ENCODE peak calls at places on chromosome 13, in eight cellular contexts. One of them, this sample, is unnamed.
A peak's percentile ranks its signal among the peaks of the same experiment; 100 is the strongest.

GRCh38 chr13:94716016-94716415 is 3.7 kb upstream of the SOX21 start:
- DNase-seq in thoracic aorta: no peak
- DNase-seq in cardiac fibroblast: peak; percentile 19
- DNase-seq in lower lobe of right lung: no peak
- DNase-seq in adrenal gland: no peak
- DNase-seq in cardiac muscle cell: no peak
- DNase-seq in CD8-positive, alpha-beta T cell: no peak
- DNase-seq in fibroblast of mammary gland: no peak
- DNase-seq in this sample: no peak

GRCh38 chr13:28820099-28821051 is at the start of gene MTUS2:
- DNase-seq in thoracic aorta: no peak
- DNase-seq in cardiac fibroblast: no peak
- DNase-seq in lower lobe of right lung: no peak
- DNase-seq in adrenal gland: no peak
- DNase-seq in cardiac muscle cell: peak; percentile 44
- DNase-seq in CD8-positive, alpha-beta T cell: no peak
- DNase-seq in fibroblast of mammary gland: no peak
- DNase-seq in this sample: peak; percentile 24

GRCh38 chr13:75359266-75359665 is 122.7 kb downstream of the TBC1D4 start:
- DNase-seq in thoracic aorta: no peak
- DNase-seq in cardiac fibroblast: peak; percentile 72
- DNase-seq in lower lobe of right lung: no peak
- DNase-seq in adrenal gland: no peak
- DNase-seq in cardiac muscle cell: no peak
- DNase-seq in CD8-positive, alpha-beta T cell: no peak
- DNase-seq in fibroblast of mammary gland: peak; percentile 92
- DNase-seq in this sample: no peak

GRCh38 chr13:45073809-45074208 is 46.5 kb upstream of the GTF2F2 start:
- DNase-seq in thoracic aorta: no peak
- DNase-seq in cardiac fibroblast: no peak
- DNase-seq in lower lobe of right lung: no peak
- DNase-seq in adrenal gland: no peak
- DNase-seq in cardiac muscle cell: no peak
- DNase-seq in CD8-positive, alpha-beta T cell: no peak
- DNase-seq in fibroblast of mammary gland: no peak
- DNase-seq in this sample: no peak

GRCh38 chr13:97226788-97227627 is 4.9 kb downstream of the MBNL2 start:
- DNase-seq in thoracic aorta: no peak
- DNase-seq in cardiac fibroblast: peak; percentile 74
- DNase-seq in lower lobe of right lung: no peak
- DNase-seq in adrenal gland: peak; percentile 52
- DNase-seq in cardiac muscle cell: no peak
- DNase-seq in CD8-positive, alpha-beta T cell: peak; percentile 60
- DNase-seq in fibroblast of mammary gland: no peak
- DNase-seq in this sample: no peak

GRCh38 chr13:89812856-89813255 is 1534.6 kb upstream of the MIR17HG start:
- DNase-seq in thoracic aorta: no peak
- DNase-seq in cardiac fibroblast: no peak
- DNase-seq in lower lobe of right lung: no peak
- DNase-seq in adrenal gland: no peak
- DNase-seq in cardiac muscle cell: no peak
- DNase-seq in CD8-positive, alpha-beta T cell: no peak
- DNase-seq in fibroblast of mammary gland: no peak
- DNase-seq in this sample: no peak

GRCh38 chr13:46359731-46360130 is 27.3 kb downstream of the RUBCNL start:
- DNase-seq in thoracic aorta: no peak
- DNase-seq in cardiac fibroblast: peak; percentile 30
- DNase-seq in lower lobe of right lung: no peak
- DNase-seq in adrenal gland: no peak
- DNase-seq in cardiac muscle cell: no peak
- DNase-seq in CD8-positive, alpha-beta T cell: no peak
- DNase-seq in fibroblast of mammary gland: peak; percentile 80
- DNase-seq in this sample: no peak

GRCh38 chr13:35720290-35720689 is 243.8 kb upstream of the MAB21L1 start:
- DNase-seq in thoracic aorta: no peak
- DNase-seq in cardiac fibroblast: no peak
- DNase-seq in lower lobe of right lung: no peak
- DNase-seq in adrenal gland: no peak
- DNase-seq in cardiac muscle cell: no peak
- DNase-seq in CD8-positive, alpha-beta T cell: no peak
- DNase-seq in fibroblast of mammary gland: no peak
- DNase-seq in this sample: no peak

GRCh38 chr13:40799508-40799907 is 10.1 kb downstream of the SLC25A15 start:
- DNase-seq in thoracic aorta: no peak
- DNase-seq in cardiac fibroblast: no peak
- DNase-seq in lower lobe of right lung: no peak
- DNase-seq in adrenal gland: no peak
- DNase-seq in cardiac muscle cell: no peak
- DNase-seq in CD8-positive, alpha-beta T cell: no peak
- DNase-seq in fibroblast of mammary gland: no peak
- DNase-seq in this sample: no peak

GRCh38 chr13:85486663-85487062 is 312.6 kb downstream of the SLITRK6 start:
- DNase-seq in thoracic aorta: no peak
- DNase-seq in cardiac fibroblast: no peak
- DNase-seq in lower lobe of right lung: no peak
- DNase-seq in adrenal gland: no peak
- DNase-seq in cardiac muscle cell: no peak
- DNase-seq in CD8-positive, alpha-beta T cell: no peak
- DNase-seq in fibroblast of mammary gland: no peak
- DNase-seq in this sample: no peak

GRCh38 chr13:32881074-32881791 is 135.0 kb upstream of the KL start:
- DNase-seq in thoracic aorta: no peak
- DNase-seq in cardiac fibroblast: peak; percentile 72
- DNase-seq in lower lobe of right lung: no peak
- DNase-seq in adrenal gland: peak; percentile 15
- DNase-seq in cardiac muscle cell: no peak
- DNase-seq in CD8-positive, alpha-beta T cell: no peak
- DNase-seq in fibroblast of mammary gland: peak; percentile 88
- DNase-seq in this sample: no peak

GRCh38 chr13:61040180-61040579 is 375.5 kb downstream of the PCDH20 start:
- DNase-seq in thoracic aorta: no peak
- DNase-seq in cardiac fibroblast: no peak
- DNase-seq in lower lobe of right lung: no peak
- DNase-seq in adrenal gland: no peak
- DNase-seq in cardiac muscle cell: no peak
- DNase-seq in CD8-positive, alpha-beta T cell: no peak
- DNase-seq in fibroblast of mammary gland: no peak
- DNase-seq in this sample: no peak

GRCh38 chr13:59208405-59209195 is 955.1 kb downstream of the DIAPH3 start:
- DNase-seq in thoracic aorta: no peak
- DNase-seq in cardiac fibroblast: peak; percentile 5
- DNase-seq in lower lobe of right lung: no peak
- DNase-seq in adrenal gland: no peak
- DNase-seq in cardiac muscle cell: no peak
- DNase-seq in CD8-positive, alpha-beta T cell: no peak
- DNase-seq in fibroblast of mammary gland: no peak
- DNase-seq in this sample: no peak

GRCh38 chr13:20505405-20506366 is 20.0 kb downstream of the CRYL1 start:
- DNase-seq in thoracic aorta: no peak
- DNase-seq in cardiac fibroblast: no peak
- DNase-seq in lower lobe of right lung: no peak
- DNase-seq in adrenal gland: no peak
- DNase-seq in cardiac muscle cell: no peak
- DNase-seq in CD8-positive, alpha-beta T cell: no peak
- DNase-seq in fibroblast of mammary gland: no peak
- DNase-seq in this sample: no peak

GRCh38 chr13:87999141-87999765 is 328.1 kb downstream of the SLITRK5 start:
- DNase-seq in thoracic aorta: no peak
- DNase-seq in cardiac fibroblast: peak; percentile 12
- DNase-seq in lower lobe of right lung: no peak
- DNase-seq in adrenal gland: no peak
- DNase-seq in cardiac muscle cell: no peak
- DNase-seq in CD8-positive, alpha-beta T cell: no peak
- DNase-seq in fibroblast of mammary gland: peak; percentile 29
- DNase-seq in this sample: no peak

GRCh38 chr13:105278797-105279425 is 1256.6 kb downstream of the EFNB2 start:
- DNase-seq in thoracic aorta: no peak
- DNase-seq in cardiac fibroblast: no peak
- DNase-seq in lower lobe of right lung: no peak
- DNase-seq in adrenal gland: no peak
- DNase-seq in cardiac muscle cell: peak; percentile 8
- DNase-seq in CD8-positive, alpha-beta T cell: no peak
- DNase-seq in fibroblast of mammary gland: no peak
- DNase-seq in this sample: no peak

GRCh38 chr13:109345433-109345941 is 440.9 kb downstream of the IRS2 start:
- DNase-seq in thoracic aorta: no peak
- DNase-seq in cardiac fibroblast: peak; percentile 16
- DNase-seq in lower lobe of right lung: no peak
- DNase-seq in adrenal gland: no peak
- DNase-seq in cardiac muscle cell: no peak
- DNase-seq in CD8-positive, alpha-beta T cell: no peak
- DNase-seq in fibroblast of mammary gland: peak; percentile 61
- DNase-seq in this sample: no peak

GRCh38 chr13:97567510-97568243 is 133.7 kb downstream of the RAP2A start:
- DNase-seq in thoracic aorta: no peak
- DNase-seq in cardiac fibroblast: peak; percentile 76
- DNase-seq in lower lobe of right lung: peak; percentile 76
- DNase-seq in adrenal gland: no peak
- DNase-seq in cardiac muscle cell: no peak
- DNase-seq in CD8-positive, alpha-beta T cell: no peak
- DNase-seq in fibroblast of mammary gland: peak; percentile 58
- DNase-seq in this sample: no peak

GRCh38 chr13:106522898-106523525 is 12.4 kb downstream of the EFNB2 start:
- DNase-seq in thoracic aorta: no peak
- DNase-seq in cardiac fibroblast: no peak
- DNase-seq in lower lobe of right lung: no peak
- DNase-seq in adrenal gland: no peak
- DNase-seq in cardiac muscle cell: no peak
- DNase-seq in CD8-positive, alpha-beta T cell: no peak
- DNase-seq in fibroblast of mammary gland: no peak
- DNase-seq in this sample: no peak

GRCh38 chr13:48828962-48829405 is 146.7 kb upstream of the FNDC3A start:
- DNase-seq in thoracic aorta: no peak
- DNase-seq in cardiac fibroblast: no peak
- DNase-seq in lower lobe of right lung: no peak
- DNase-seq in adrenal gland: no peak
- DNase-seq in cardiac muscle cell: no peak
- DNase-seq in CD8-positive, alpha-beta T cell: no peak
- DNase-seq in fibroblast of mammary gland: peak; percentile 28
- DNase-seq in this sample: no peak

GRCh38 chr13:50594276-50594970 is 249.1 kb downstream of the DLEU7 start:
- DNase-seq in thoracic aorta: no peak
- DNase-seq in cardiac fibroblast: no peak
- DNase-seq in lower lobe of right lung: no peak
- DNase-seq in adrenal gland: no peak
- DNase-seq in cardiac muscle cell: no peak
- DNase-seq in CD8-positive, alpha-beta T cell: no peak
- DNase-seq in fibroblast of mammary gland: no peak
- DNase-seq in this sample: peak; percentile 20
- TF ChIP-seq CTCF in thoracic aorta: no peak
- TF ChIP-seq CTCF in cardiac fibroblast: no peak
- TF ChIP-seq CTCF in lower lobe of right lung: no peak
- TF ChIP-seq CTCF in adrenal gland: no peak
- TF ChIP-seq CTCF in cardiac muscle cell: no peak
- TF ChIP-seq CTCF in CD8-positive, alpha-beta T cell: no peak
- TF ChIP-seq CTCF in fibroblast of mammary gland: no peak
- TF ChIP-seq CTCF in this sample: no peak

GRCh38 chr13:111047326-111047725 is 67.8 kb upstream of the ARHGEF7 start:
- DNase-seq in thoracic aorta: no peak
- DNase-seq in cardiac fibroblast: no peak
- DNase-seq in lower lobe of right lung: no peak
- DNase-seq in adrenal gland: no peak
- DNase-seq in cardiac muscle cell: no peak
- DNase-seq in CD8-positive, alpha-beta T cell: no peak
- DNase-seq in fibroblast of mammary gland: no peak
- DNase-seq in this sample: no peak
- TF ChIP-seq CTCF in thoracic aorta: no peak
- TF ChIP-seq CTCF in cardiac fibroblast: no peak
- TF ChIP-seq CTCF in lower lobe of right lung: no peak
- TF ChIP-seq CTCF in adrenal gland: no peak
- TF ChIP-seq CTCF in cardiac muscle cell: no peak
- TF ChIP-seq CTCF in CD8-positive, alpha-beta T cell: no peak
- TF ChIP-seq CTCF in fibroblast of mammary gland: no peak
- TF ChIP-seq CTCF in this sample: no peak

GRCh38 chr13:68927387-68928026 is 1180.1 kb upstream of the ATXN8OS start:
- DNase-seq in thoracic aorta: no peak
- DNase-seq in cardiac fibroblast: no peak
- DNase-seq in lower lobe of right lung: no peak
- DNase-seq in adrenal gland: peak; percentile 14
- DNase-seq in cardiac muscle cell: peak; percentile 68
- DNase-seq in CD8-positive, alpha-beta T cell: no peak
- DNase-seq in fibroblast of mammary gland: peak; percentile 2
- DNase-seq in this sample: no peak
- TF ChIP-seq CTCF in thoracic aorta: no peak
- TF ChIP-seq CTCF in cardiac fibroblast: no peak
- TF ChIP-seq CTCF in lower lobe of right lung: peak; percentile 9
- TF ChIP-seq CTCF in adrenal gland: peak; percentile 44
- TF ChIP-seq CTCF in cardiac muscle cell: no peak
- TF ChIP-seq CTCF in CD8-positive, alpha-beta T cell: no peak
- TF ChIP-seq CTCF in fibroblast of mammary gland: peak; percentile 14
- TF ChIP-seq CTCF in this sample: peak; percentile 79

DNA sequence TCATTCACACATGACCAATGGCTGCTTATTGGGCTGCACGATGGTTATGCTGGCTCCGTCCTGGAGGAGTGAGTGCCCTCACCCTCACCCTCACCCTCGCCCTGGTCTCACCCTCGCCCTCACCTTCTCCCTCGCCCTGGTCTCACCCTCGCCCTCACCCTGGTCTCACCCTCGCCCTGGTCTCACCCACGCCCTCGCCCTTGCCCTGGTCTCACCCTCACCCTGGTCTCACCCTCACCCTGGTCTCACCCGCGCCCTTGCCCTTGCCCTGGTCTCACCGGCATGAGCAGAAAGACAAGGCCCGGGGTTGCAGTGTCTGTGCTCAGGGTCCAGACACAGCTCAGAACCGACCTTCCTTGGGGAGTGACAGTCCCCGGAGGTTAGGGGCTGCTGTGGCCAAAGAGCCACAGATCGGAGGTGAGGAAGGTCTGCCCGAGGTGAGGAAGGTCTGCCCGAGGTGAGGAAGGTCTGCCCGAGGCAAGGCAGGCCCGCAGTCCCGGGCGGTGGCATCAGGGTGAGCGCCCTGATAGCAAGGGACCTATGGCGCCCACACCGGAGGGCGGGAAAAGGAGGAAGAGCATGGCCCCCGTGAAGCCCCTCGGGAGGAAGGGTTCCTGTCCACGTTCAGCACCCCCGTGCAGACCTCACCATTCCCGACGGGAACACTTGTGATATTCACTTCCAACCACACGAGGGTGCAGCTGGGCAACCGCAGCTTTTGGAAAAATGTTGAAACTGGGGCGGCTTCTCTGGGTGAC is 65.6 kb downstream of the MCF2L start:
- DNase-seq in thoracic aorta: no peak
- DNase-seq in cardiac fibroblast: peak; percentile 70
- DNase-seq in lower lobe of right lung: no peak
- DNase-seq in adrenal gland: peak; percentile 31
- DNase-seq in cardiac muscle cell: peak; percentile 60
- DNase-seq in CD8-positive, alpha-beta T cell: no peak
- DNase-seq in fibroblast of mammary gland: peak; percentile 66
- DNase-seq in this sample: no peak
- TF ChIP-seq CTCF in thoracic aorta: peak; percentile 79
- TF ChIP-seq CTCF in cardiac fibroblast: peak; percentile 83
- TF ChIP-seq CTCF in lower lobe of right lung: peak; percentile 62
- TF ChIP-seq CTCF in adrenal gland: peak; percentile 68
- TF ChIP-seq CTCF in cardiac muscle cell: peak; percentile 72
- TF ChIP-seq CTCF in CD8-positive, alpha-beta T cell: no peak
- TF ChIP-seq CTCF in fibroblast of mammary gland: peak; percentile 79
- TF ChIP-seq CTCF in this sample: peak; percentile 60

DNA sequence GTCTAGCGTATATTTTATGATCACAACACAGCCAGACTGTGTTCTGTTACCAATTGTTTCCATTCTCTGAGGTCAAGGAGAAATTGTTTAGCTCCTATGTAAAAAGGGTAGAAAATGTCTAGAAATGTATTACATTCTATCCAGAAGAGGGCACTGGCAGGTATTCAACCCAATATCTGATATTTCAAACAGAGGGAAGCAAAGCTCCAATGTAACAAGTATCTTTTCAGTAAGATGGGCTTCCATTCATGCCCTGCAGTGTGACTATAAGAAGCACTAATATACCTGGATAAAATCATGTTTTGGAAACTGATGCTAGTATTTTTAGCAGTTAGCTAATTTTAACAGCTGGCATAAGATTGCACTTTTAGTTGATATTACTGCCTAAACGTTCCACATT is 312.7 kb downstream of the FGF14 start:
- DNase-seq in thoracic aorta: no peak
- DNase-seq in cardiac fibroblast: no peak
- DNase-seq in lower lobe of right lung: no peak
- DNase-seq in adrenal gland: no peak
- DNase-seq in cardiac muscle cell: peak; percentile 7
- DNase-seq in CD8-positive, alpha-beta T cell: no peak
- DNase-seq in fibroblast of mammary gland: peak; percentile 19
- DNase-seq in this sample: no peak
- TF ChIP-seq CTCF in thoracic aorta: peak; percentile 19
- TF ChIP-seq CTCF in cardiac fibroblast: peak; percentile 7
- TF ChIP-seq CTCF in lower lobe of right lung: no peak
- TF ChIP-seq CTCF in adrenal gland: no peak
- TF ChIP-seq CTCF in cardiac muscle cell: no peak
- TF ChIP-seq CTCF in CD8-positive, alpha-beta T cell: no peak
- TF ChIP-seq CTCF in fibroblast of mammary gland: peak; percentile 21
- TF ChIP-seq CTCF in this sample: peak; percentile 47

This sample was measured in progenitor cell of endocrine pancreas.